ENCODE peak calls at places on chromosomes 12 and 14, in ten cellular contexts. U is AG08395; F is DMS79 treated with DMSO at 0.1 percent for 48 hours; X is WTC11; P is cerebellum; D is right atrium auricular region; B is activated T-cell treated with anti-CD3 and anti-CD28 coated beads, Interleukin-2, amount 50 U/mL, for 72 hours; E is epithelial cell of esophagus; A is Right ventricle myocardium inferior; R is NCI-H1694. K is an unnamed sample.

GRCh38 chr12:52014567-52015392 is 8.0 kb downstream of the TAMALIN start:
- DNase-seq in X (peak), P (no peak), R (no peak), U (no peak), E (peak), B (no peak), A (peak), F (no peak), D (no peak), K (peak)

GRCh38 chr14:89469210-89470198 is 52.5 kb upstream of the FOXN3 start:
- DNase-seq in A (no peak), R (no peak), B (no peak), P (no peak), E (peak), U (no peak), X (no peak), D (no peak), F (no peak), K (no peak)

GRCh38 chr14:103684871-103685270 is 30.4 kb downstream of the XRCC3 start:
- DNase-seq in U (no peak), X (no peak), P (peak), E (no peak), F (no peak), D (no peak), A (no peak), B (no peak), R (no peak), K (no peak)

GRCh38 chr14:72495668-72496067 is 398.2 kb downstream of the DPF3 start:
- DNase-seq in A (no peak), B (no peak), X (no peak), R (no peak), U (no peak), D (peak), E (no peak), F (no peak), P (no peak), K (no peak)

GRCh38 chr12:34399631-34400422 is 377.5 kb downstream of the ALG10 start:
- DNase-seq in B (no peak), F (no peak), U (no peak), P (no peak), R (no peak), D (peak), X (peak), E (no peak), A (peak), K (no peak)

GRCh38 chr12:102479099-102479887 is 1.1 kb downstream of the IGF1 start:
- DNase-seq in X (no peak), A (no peak), D (no peak), P (no peak), B (peak), E (peak), U (no peak), R (no peak), F (peak), K (peak)

GRCh38 chr14:99703381-99703780 is 19.3 kb downstream of the CYP46A1 start:
- DNase-seq in U (no peak), E (no peak), P (no peak), A (no peak), F (no peak), D (no peak), R (no peak), B (no peak), X (no peak), K (no peak)

GRCh38 chr14:103521438-103521961 is 1.1 kb downstream of the CKB start:
- DNase-seq in R (no peak), A (peak), X (peak), U (no peak), F (no peak), B (peak), E (no peak), P (no peak), D (no peak), K (peak)

GRCh38 chr12:22541496-22541895 is 2.8 kb downstream of the C2CD5 start:
- DNase-seq in F (no peak), U (no peak), D (no peak), X (no peak), R (no peak), P (no peak), B (no peak), E (peak), A (no peak), K (no peak)

GRCh38 chr14:62179367-62180018 is 417.3 kb downstream of the SNAPC1 start:
- DNase-seq in R (peak), D (no peak), U (peak), F (peak), E (peak), B (peak), X (peak), A (no peak), P (peak), K (peak)

GRCh38 chr12:41917827-41918445 is 226.7 kb downstream of the GXYLT1 start:
- DNase-seq in X (no peak), R (no peak), D (no peak), B (no peak), A (no peak), P (no peak), U (no peak), F (peak), E (peak), K (no peak)

GRCh38 chr12:109464642-109465351 is 12.3 kb downstream of the KCTD10 start:
- DNase-seq in X (no peak), F (peak), A (no peak), B (no peak), R (no peak), E (no peak), P (no peak), U (no peak), D (no peak), K (no peak)